ENCODE peak calls at places on chromosomes 3 and 15, in six cellular contexts. Q is heart right ventricle, V is upper lobe of right lung, Y is SK-N-SH, A is adrenal gland, B is transverse colon. R is an unnamed sample.

GRCh38 chr3:127652246-127652995 is 20.3 kb upstream of the ABTB1 start:
- DNase-seq in Q (peak; percentile 38), V (peak; percentile 66), Y (peak; percentile 79), A (peak; percentile 77), B (peak; percentile 47), R (peak; percentile 54)

GRCh38 chr3:40616420-40616819 is 91.7 kb downstream of the ZNF621 start:
- DNase-seq in Q (no peak), V (no peak), Y (peak; percentile 15), A (no peak), B (no peak), R (no peak)

GRCh38 chr15:57611938-57612337 is 20.2 kb downstream of the MYZAP start:
- DNase-seq in Q (peak; percentile 54), V (no peak), Y (peak; percentile 19), A (peak; percentile 83), B (peak; percentile 74), R (peak; percentile 86)

GRCh38 chr15:92328207-92328606 is 65.5 kb upstream of the ST8SIA2 start:
- DNase-seq in Q (no peak), V (no peak), Y (no peak), A (no peak), B (no peak), R (no peak)

GRCh38 chr3:122912772-122913538 is 114.6 kb downstream of the SEMA5B start:
- DNase-seq in Q (no peak), V (no peak), Y (peak; percentile 24), A (no peak), B (no peak), R (no peak)

GRCh38 chr3:88433572-88433971 is 283.8 kb downstream of the C3orf38 start:
- DNase-seq in Q (peak; percentile 6), V (no peak), Y (no peak), A (no peak), B (no peak), R (no peak)

GRCh38 chr3:159191454-159191853 is 389.6 kb downstream of the MFSD1 start:
- DNase-seq in Q (no peak), V (no peak), Y (no peak), A (no peak), B (no peak), R (no peak)

GRCh38 chr15:67761343-67761742 is 64.0 kb upstream of the SKOR1 start:
- DNase-seq in Q (no peak), V (no peak), Y (no peak), A (no peak), B (peak; percentile 9), R (no peak)

GRCh38 chr15:73748731-73749130 is 4.4 kb downstream of the INSYN1 start:
- DNase-seq in Q (no peak), V (no peak), Y (no peak), A (no peak), B (no peak), R (no peak)

GRCh38 chr3:72303926-72304325 is 519.0 kb upstream of the PROK2 start:
- DNase-seq in Q (peak; percentile 32), V (no peak), Y (peak; percentile 77), A (peak; percentile 55), B (no peak), R (no peak)

GRCh38 chr3:94401466-94401865 is 338.6 kb downstream of the NSUN3 start:
- DNase-seq in Q (no peak), V (no peak), Y (no peak), A (no peak), B (no peak), R (no peak)

GRCh38 chr3:120745466-120745865 is 2.9 kb downstream of the GTF2E1 start:
- DNase-seq in Q (no peak), V (no peak), Y (no peak), A (no peak), B (no peak), R (no peak)

GRCh38 chr15:78208341-78208844 is 26.0 kb downstream of the ACSBG1 start:
- DNase-seq in Q (no peak), V (no peak), Y (no peak), A (peak; percentile 39), B (no peak), R (no peak)

GRCh38 chr3:180617049-180617448 is 15.1 kb downstream of the TTC14 start:
- DNase-seq in Q (no peak), V (no peak), Y (no peak), A (no peak), B (no peak), R (no peak)

GRCh38 chr3:111301238-111301798 is 229.7 kb downstream of the NECTIN3 start:
- DNase-seq in Q (no peak), V (no peak), Y (no peak), A (no peak), B (no peak), R (no peak)

GRCh38 chr3:38155825-38156224 is 9.5 kb upstream of the OXSR1 start:
- DNase-seq in Q (no peak), V (no peak), Y (no peak), A (no peak), B (no peak), R (no peak)

GRCh38 chr3:7638103-7638502 is 777.2 kb downstream of the GRM7 start:
- DNase-seq in Q (no peak), V (no peak), Y (no peak), A (no peak), B (no peak), R (no peak)

GRCh38 chr15:25171111-25171811 is 216.5 kb downstream of the SNRPN start:
- DNase-seq in Q (peak; percentile 2), V (peak; percentile 45), Y (no peak), A (peak; percentile 38), B (no peak), R (peak; percentile 2)

GRCh38 chr15:63060699-63061098 is 18.2 kb downstream of the TPM1 start:
- DNase-seq in Q (no peak), V (no peak), Y (no peak), A (peak; percentile 75), B (no peak), R (no peak)

GRCh38 chr15:56978898-56979662 is 60.6 kb downstream of the TCF12 start:
- DNase-seq in Q (no peak), V (no peak), Y (no peak), A (no peak), B (no peak), R (no peak)

DNA sequence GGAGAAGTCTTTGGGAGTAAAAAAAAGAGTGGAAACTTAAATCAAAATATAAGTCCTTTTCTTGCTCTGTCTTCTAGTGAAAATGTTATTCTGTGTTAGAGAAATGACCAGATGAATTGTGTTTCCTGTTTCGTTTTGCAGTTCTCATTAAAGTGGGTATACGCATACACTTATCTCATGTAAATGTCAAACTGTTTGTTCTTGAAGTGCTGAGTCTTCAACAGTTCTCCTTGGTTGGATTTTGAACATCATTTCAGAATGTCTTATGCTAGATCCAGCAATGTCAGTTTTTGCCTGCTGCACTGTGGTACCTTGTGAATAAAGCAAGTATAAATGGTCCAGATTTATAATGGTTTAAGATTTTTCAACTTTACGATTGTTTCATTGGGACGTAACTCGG is 105.9 kb downstream of the FNDC3B start:
- DNase-seq in Q (no peak), V (no peak), Y (no peak), A (no peak), B (no peak), R (no peak)
- H3K4me1 ChIP-seq in Q (peaks cover 42% of the 10 kb centered on the region), V (peaks cover 36% of the 10 kb centered on the region), Y (peaks cover 32% of the 10 kb centered on the region), A (peaks cover 58% of the 10 kb centered on the region), B (peaks cover 20% of the 10 kb centered on the region), R (peaks cover 41% of the 10 kb centered on the region)

GRCh38 chr3:16653712-16654111 is 48.5 kb upstream of the DAZL start:
- DNase-seq in Q (no peak), V (no peak), Y (peak; percentile 48), A (no peak), B (no peak), R (no peak)

GRCh38 chr3:16658933-16659793 is 53.9 kb upstream of the DAZL start:
- DNase-seq in Q (no peak), V (no peak), Y (no peak), A (no peak), B (no peak), R (no peak)

GRCh38 chr3:16663852-16664712 is 58.9 kb upstream of the DAZL start:
- DNase-seq in Q (no peak), V (no peak), Y (peak; percentile 25), A (no peak), B (no peak), R (no peak)

GRCh38 chr3:16658004-16658932 is 53.0 kb upstream of the DAZL start:
- DNase-seq in Q (no peak), V (no peak), Y (peak; percentile 11), A (no peak), B (no peak), R (no peak)
- TF ChIP-seq CTCF in Q (peak; percentile 35), V (no peak), Y (peak; percentile 19), A (no peak), B (no peak), R (no peak)

GRCh38 chr3:134374791-134375541 is 719 bp upstream of the AMOTL2 start:
- DNase-seq in Q (peak; percentile 74), V (peak; percentile 79), Y (no peak), A (peak; percentile 69), B (peak; percentile 67), R (peak; percentile 64)
- H3K4me1 ChIP-seq in Q (peaks cover 34% of the 10 kb centered on the region), V (peaks cover 35% of the 10 kb centered on the region), Y (peaks cover 27% of the 10 kb centered on the region), A (peaks cover 32% of the 10 kb centered on the region), B (peaks cover 56% of the 10 kb centered on the region), R (peaks cover 53% of the 10 kb centered on the region)

GRCh38 chr3:125916376-125916978 is 52.5 kb upstream of the ROPN1B start:
- DNase-seq in Q (no peak), V (no peak), Y (peak; percentile 88), A (no peak), B (peak; percentile 99), R (peak; percentile 99)
- TF ChIP-seq CTCF in Q (no peak), V (peak; percentile 21), Y (no peak), A (peak; percentile 36), B (peak; percentile 14), R (no peak)

DNA sequence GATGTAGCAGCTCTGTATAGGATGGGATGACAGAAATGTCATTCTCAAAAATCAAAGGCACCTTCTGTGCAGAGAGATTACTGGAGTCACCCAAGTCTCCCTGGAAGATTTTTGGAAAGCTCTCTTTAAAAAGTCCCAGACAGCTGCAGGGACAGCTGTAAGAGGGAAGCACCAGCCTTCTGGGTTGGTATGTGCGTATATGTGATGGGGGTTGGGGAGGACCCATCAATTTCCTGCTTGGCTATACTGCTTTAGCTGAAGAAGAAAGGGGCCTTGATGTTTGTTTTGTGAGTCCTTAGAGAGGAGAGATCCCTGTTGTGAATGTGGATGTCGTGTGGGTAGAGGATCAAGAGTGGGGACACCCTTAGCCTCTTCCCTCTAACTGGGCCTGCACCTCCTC is 5.4 kb upstream of the SEC11A start:
- DNase-seq in Q (no peak), V (no peak), Y (no peak), A (no peak), B (no peak), R (no peak)
- H3K4me1 ChIP-seq in Q (peaks cover 17% of the 10 kb centered on the region), V (peaks cover 13% of the 10 kb centered on the region), Y (no peaks in the 10 kb centered on the region), A (peaks cover 15% of the 10 kb centered on the region), B (no peaks in the 10 kb centered on the region), R (peaks cover 5% of the 10 kb centered on the region)

DNA sequence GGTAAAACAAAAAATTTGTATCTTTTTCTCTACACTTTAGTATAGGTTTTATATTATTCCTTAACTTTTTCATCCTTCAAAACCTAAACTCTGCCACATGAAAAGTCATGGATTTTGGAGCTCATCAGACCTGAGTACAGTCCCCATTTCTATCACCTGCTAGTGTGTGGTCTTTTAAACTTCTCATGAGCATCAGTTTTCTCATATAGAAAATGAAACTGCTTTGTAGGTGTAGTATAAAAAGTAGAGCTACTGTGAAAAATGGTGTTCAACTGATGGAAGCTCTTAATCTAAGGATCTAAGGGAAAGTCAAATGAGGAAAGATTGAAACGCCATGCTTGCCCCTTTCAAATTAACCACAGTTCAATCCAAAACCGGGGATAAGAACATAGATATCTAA is 686.5 kb downstream of the MECOM start:
- DNase-seq in Q (no peak), V (no peak), Y (no peak), A (no peak), B (no peak), R (no peak)
- TF ChIP-seq CTCF in Q (no peak), V (no peak), Y (no peak), A (no peak), B (no peak), R (no peak)